ENCODE peak calls at places on chromosomes 7 and 10, in eight cellular contexts. W is HCT116, O is transverse colon, G is Peyer's patch, M is spleen, V is ovary, Y is uterus, T is IMR-90. X is an unnamed sample.
A peak's percentile ranks its signal among the peaks of the same experiment; 100 is the strongest.

GRCh38 chr7:2355079-2356008 is 717 bp downstream of the EIF3B start:
- DNase-seq in V (peak; percentile 56), Y (no peak), M (peak; percentile 91), O (peak; percentile 19), G (peak; percentile 56), T (no peak), W (no peak), X (no peak)

GRCh38 chr7:134691820-134692705 is 45.4 kb downstream of the BPGM start:
- DNase-seq in G (no peak), V (peak; percentile 72), Y (peak; percentile 78), T (peak; percentile 52), M (no peak), W (no peak), O (no peak), X (no peak)

GRCh38 chr7:134420509-134421125 is 38.3 kb downstream of the AKR1B1 start:
- DNase-seq in W (peak; percentile 23), M (no peak), G (no peak), O (peak; percentile 54), V (no peak), T (peak; percentile 55), Y (no peak), X (no peak)

GRCh38 chr10:65377687-65378086 is 1548.1 kb upstream of the LRRTM3 start:
- DNase-seq in Y (no peak), V (no peak), G (no peak), O (no peak), W (no peak), M (no peak), T (no peak), X (no peak)

GRCh38 chr10:6543431-6544005 is 36.6 kb downstream of the PRKCQ start:
- DNase-seq in G (no peak), Y (no peak), V (no peak), T (no peak), M (no peak), W (no peak), O (peak; percentile 11), X (no peak)

GRCh38 chr7:132321387-132321786 is 254.9 kb downstream of the PLXNA4 start:
- DNase-seq in V (no peak), M (no peak), O (no peak), W (no peak), T (no peak), Y (no peak), G (no peak), X (no peak)

GRCh38 chr7:33130184-33130583 is 820 bp downstream of the BBS9 start:
- DNase-seq in O (no peak), W (no peak), V (no peak), Y (no peak), T (peak; percentile 8), M (no peak), G (no peak), X (no peak)

GRCh38 chr10:101611506-101611905 is 23.4 kb downstream of the DPCD start:
- DNase-seq in V (no peak), T (peak; percentile 47), G (no peak), Y (no peak), O (no peak), W (no peak), M (no peak), X (no peak)

GRCh38 chr10:22849077-22849810 is 78.6 kb upstream of the ARMC3 start:
- DNase-seq in Y (peak; percentile 45), T (no peak), W (no peak), V (peak; percentile 69), O (peak; percentile 58), M (peak; percentile 81), G (no peak), X (no peak)

GRCh38 chr10:34231441-34232180 is 583.5 kb downstream of the PARD3 start:
- DNase-seq in V (no peak), Y (no peak), W (no peak), M (no peak), G (no peak), T (no peak), O (no peak), X (no peak)

GRCh38 chr10:91313761-91314520 is 93.5 kb downstream of the PCGF5 start:
- DNase-seq in V (no peak), T (peak; percentile 96), O (no peak), W (no peak), Y (no peak), M (no peak), G (no peak), X (no peak)

GRCh38 chr7:31100870-31101269 is 48.8 kb downstream of the ADCYAP1R1 start:
- DNase-seq in W (no peak), Y (no peak), O (no peak), M (peak; percentile 50), T (no peak), G (peak; percentile 22), V (no peak), X (no peak)

GRCh38 chr10:49163741-49164140 is 24.4 kb downstream of the TMEM273 start:
- DNase-seq in O (no peak), Y (no peak), M (no peak), G (no peak), T (peak; percentile 96), W (no peak), V (no peak), X (no peak)

GRCh38 chr7:115060095-115060830 is 138.4 kb downstream of the MDFIC start:
- DNase-seq in O (no peak), T (no peak), G (no peak), M (no peak), V (no peak), Y (no peak), W (no peak), X (no peak)

GRCh38 chr10:2222631-2223030 is 485.3 kb upstream of the ADARB2 start:
- DNase-seq in Y (no peak), M (no peak), W (no peak), O (no peak), T (no peak), V (no peak), G (no peak), X (no peak)

GRCh38 chr10:131000737-131001136 is 310.8 kb downstream of the TCERG1L start:
- DNase-seq in T (no peak), G (peak; percentile 14), V (no peak), W (no peak), Y (no peak), M (no peak), O (no peak), X (no peak)

GRCh38 chr10:131002031-131002861 is 309.3 kb downstream of the TCERG1L start:
- DNase-seq in W (no peak), T (no peak), V (no peak), O (no peak), Y (no peak), G (peak; percentile 22), M (peak; percentile 27), X (no peak)

GRCh38 chr10:130999376-131000202 is 311.9 kb downstream of the TCERG1L start:
- DNase-seq in V (no peak), Y (no peak), M (peak; percentile 38), G (peak; percentile 22), W (no peak), T (no peak), O (no peak), X (no peak)

GRCh38 chr10:131000244-131000643 is 311.3 kb downstream of the TCERG1L start:
- DNase-seq in Y (no peak), G (no peak), T (no peak), M (no peak), O (no peak), W (no peak), V (no peak), X (no peak)

GRCh38 chr10:131001438-131001837 is 310.1 kb downstream of the TCERG1L start:
- DNase-seq in O (no peak), Y (no peak), V (no peak), T (no peak), G (no peak), M (no peak), W (no peak), X (no peak)
- H3K4me1 ChIP-seq in O (no peaks in the 10 kb centered on the region), Y (no peaks in the 10 kb centered on the region), V (no peaks in the 10 kb centered on the region), T (no peaks in the 10 kb centered on the region), G (no peaks in the 10 kb centered on the region), M (no peaks in the 10 kb centered on the region), W (no peaks in the 10 kb centered on the region), X (no peaks in the 10 kb centered on the region)

DNA sequence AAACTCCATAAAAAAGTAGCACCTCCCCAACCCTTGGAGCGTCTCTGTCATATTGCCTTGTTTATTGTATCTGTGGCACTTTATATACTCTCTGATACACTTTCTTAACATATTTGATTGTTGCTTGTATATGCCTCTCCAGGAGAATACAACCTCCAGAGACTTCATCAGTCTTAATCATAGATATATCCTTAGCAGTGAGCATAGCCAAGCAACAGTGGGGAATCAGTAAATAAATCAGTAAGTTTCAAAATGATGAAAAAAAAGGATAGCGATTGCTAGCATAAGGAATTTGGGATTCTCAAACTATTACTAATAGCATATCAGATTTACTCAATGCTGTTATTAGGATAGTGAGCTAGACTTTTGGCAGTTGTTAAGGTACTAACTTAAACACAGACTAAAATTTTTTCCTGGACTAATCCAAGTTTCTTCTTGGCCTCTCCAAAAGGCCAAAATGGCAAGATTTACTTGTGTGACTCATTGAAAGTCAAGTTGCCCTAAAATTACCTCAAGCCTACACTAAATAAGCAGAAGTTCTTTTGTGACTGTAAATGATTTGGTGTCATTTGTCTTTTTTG is 177.9 kb downstream of the CHN2 start:
- DNase-seq in W (no peak), O (no peak), Y (no peak), M (no peak), G (no peak), T (no peak), V (no peak), X (no peak)
- TF ChIP-seq POLR2A in W (no peak), O (no peak), Y (no peak), M (no peak), G (no peak), T (no peak), V (no peak), X (no peak)

DNA sequence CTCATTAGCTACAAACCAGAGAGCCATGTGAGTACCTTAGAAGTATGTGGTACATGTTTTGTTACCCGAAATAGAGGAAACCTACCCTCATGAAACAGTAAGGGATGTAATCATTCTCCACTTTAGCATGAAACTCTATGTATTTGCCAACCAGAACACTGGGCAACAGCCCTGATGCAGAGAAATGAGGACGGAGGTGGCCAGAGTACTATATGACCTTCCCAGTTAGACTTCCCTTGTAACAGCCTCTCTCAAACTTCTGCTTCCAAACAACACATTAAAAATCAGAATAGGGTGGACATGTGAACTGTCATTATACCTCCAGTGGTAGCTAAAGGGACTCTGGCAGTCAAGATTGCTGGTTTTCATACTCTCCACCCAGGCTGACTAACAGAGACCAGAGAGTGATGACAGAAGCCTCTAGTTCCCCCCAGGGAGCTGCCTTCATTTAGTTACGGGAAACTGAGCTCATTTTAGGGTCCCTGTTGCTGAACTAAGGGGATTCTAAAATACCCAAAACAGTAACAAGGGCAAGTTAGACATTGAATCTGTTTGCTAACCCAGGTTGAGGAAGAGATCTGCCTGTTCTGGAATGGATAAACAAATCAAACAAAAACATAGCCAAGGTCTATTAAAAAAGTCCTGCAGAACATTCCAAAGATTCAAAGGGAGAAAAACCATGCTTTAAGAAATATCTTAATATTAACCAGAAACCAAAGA is 83.1 kb downstream of the VPS41 start:
- DNase-seq in M (no peak), O (no peak), G (no peak), Y (no peak), V (no peak), T (no peak), W (no peak), X (no peak)
- H3K27ac ChIP-seq in M (no peak overlapping the region), O (no peak overlapping the region), G (no peak overlapping the region), Y (no peak overlapping the region), V (peak overlapping the region; percentile 24), T (no peak overlapping the region), W (no peak overlapping the region), X (no peak overlapping the region)

DNA sequence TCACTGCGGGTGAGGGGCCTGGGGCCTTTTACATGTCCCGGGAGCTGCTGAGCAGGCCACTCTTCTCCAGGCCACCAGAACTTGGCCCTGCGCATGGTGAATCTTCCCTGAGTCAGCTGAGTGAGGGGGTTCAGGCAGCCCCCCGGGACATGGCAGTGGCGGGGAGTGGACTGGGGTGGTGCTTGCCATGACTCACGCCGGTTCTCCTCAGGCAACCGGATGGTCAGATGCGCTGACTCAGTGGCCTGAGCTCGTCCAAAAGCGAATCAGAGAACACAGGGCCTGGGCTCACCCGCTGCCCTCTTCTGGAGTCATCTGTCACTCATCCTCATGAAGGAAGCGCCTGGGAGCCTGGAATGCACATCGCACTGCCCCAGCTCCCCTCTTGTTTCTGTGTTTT is 33.5 kb downstream of the HTRA1 start:
- DNase-seq in G (peak; percentile 43), T (peak; percentile 75), M (no peak), V (no peak), W (peak; percentile 89), O (no peak), Y (no peak), X (no peak)
- H3K4me1 ChIP-seq in G (peaks cover 19% of the 10 kb centered on the region), T (peaks cover 21% of the 10 kb centered on the region), M (no peaks in the 10 kb centered on the region), V (peaks cover 29% of the 10 kb centered on the region), W (peaks cover 11% of the 10 kb centered on the region), O (peaks cover 13% of the 10 kb centered on the region), Y (peaks cover 35% of the 10 kb centered on the region), X (peaks cover 52% of the 10 kb centered on the region)